ENCODE peak calls at places on chromosomes 4 and X, in eight cellular contexts. One of them, this sample, is unnamed.

GRCh38 chr4:124028172-124028571 is 631.6 kb downstream of the SPRY1 start:
- DNase-seq in caudate nucleus: no peak
- DNase-seq in activated naive CD8-positive, alpha-beta T cell treated with anti-CD3 and anti-CD28 coated beads, Interleukin-2, amount 50 U/mL, for 24 hours: no peak
- DNase-seq in transverse colon: no peak
- DNase-seq in choroid plexus epithelial cell: no peak
- DNase-seq in Panc1: no peak
- DNase-seq in putamen: no peak
- DNase-seq in Caco-2: no peak
- DNase-seq in this sample: peak

GRCh38 chrX:16664059-16664458 is 14.1 kb downstream of the S100G start:
- DNase-seq in caudate nucleus: no peak
- DNase-seq in choroid plexus epithelial cell: peak
- DNase-seq in putamen: no peak
- DNase-seq in activated naive CD8-positive, alpha-beta T cell treated with anti-CD3 and anti-CD28 coated beads, Interleukin-2, amount 50 U/mL, for 24 hours: no peak
- DNase-seq in transverse colon: no peak
- DNase-seq in Caco-2: no peak
- DNase-seq in Panc1: no peak
- DNase-seq in this sample: peak

GRCh38 chr4:113050361-113050760 is 908 bp downstream of the ANK2 start:
- DNase-seq in activated naive CD8-positive, alpha-beta T cell treated with anti-CD3 and anti-CD28 coated beads, Interleukin-2, amount 50 U/mL, for 24 hours: no peak
- DNase-seq in transverse colon: no peak
- DNase-seq in putamen: no peak
- DNase-seq in choroid plexus epithelial cell: no peak
- DNase-seq in Caco-2: no peak
- DNase-seq in Panc1: no peak
- DNase-seq in caudate nucleus: no peak
- DNase-seq in this sample: no peak

GRCh38 chr4:48653217-48654014 is 126.7 kb downstream of the FRYL start:
- DNase-seq in putamen: peak
- DNase-seq in Caco-2: no peak
- DNase-seq in transverse colon: peak
- DNase-seq in choroid plexus epithelial cell: peak
- DNase-seq in caudate nucleus: peak
- DNase-seq in activated naive CD8-positive, alpha-beta T cell treated with anti-CD3 and anti-CD28 coated beads, Interleukin-2, amount 50 U/mL, for 24 hours: peak
- DNase-seq in Panc1: no peak
- DNase-seq in this sample: peak

GRCh38 chr4:185229021-185229818 is 19.8 kb downstream of the SNX25 start:
- DNase-seq in Panc1: no peak
- DNase-seq in activated naive CD8-positive, alpha-beta T cell treated with anti-CD3 and anti-CD28 coated beads, Interleukin-2, amount 50 U/mL, for 24 hours: no peak
- DNase-seq in caudate nucleus: no peak
- DNase-seq in Caco-2: no peak
- DNase-seq in transverse colon: no peak
- DNase-seq in choroid plexus epithelial cell: no peak
- DNase-seq in putamen: no peak
- DNase-seq in this sample: no peak

GRCh38 chrX:84873176-84873575 is 130.5 kb upstream of the APOOL start:
- DNase-seq in Caco-2: no peak
- DNase-seq in putamen: no peak
- DNase-seq in caudate nucleus: no peak
- DNase-seq in transverse colon: no peak
- DNase-seq in Panc1: no peak
- DNase-seq in activated naive CD8-positive, alpha-beta T cell treated with anti-CD3 and anti-CD28 coated beads, Interleukin-2, amount 50 U/mL, for 24 hours: no peak
- DNase-seq in choroid plexus epithelial cell: no peak
- DNase-seq in this sample: no peak

GRCh38 chr4:177986236-177986635 is 544.0 kb upstream of the AGA start:
- DNase-seq in putamen: no peak
- DNase-seq in Caco-2: no peak
- DNase-seq in activated naive CD8-positive, alpha-beta T cell treated with anti-CD3 and anti-CD28 coated beads, Interleukin-2, amount 50 U/mL, for 24 hours: no peak
- DNase-seq in Panc1: no peak
- DNase-seq in choroid plexus epithelial cell: no peak
- DNase-seq in transverse colon: no peak
- DNase-seq in caudate nucleus: no peak
- DNase-seq in this sample: no peak

GRCh38 chr4:85681194-85681803 is 206.3 kb downstream of the ARHGAP24 start:
- DNase-seq in transverse colon: peak
- DNase-seq in Caco-2: no peak
- DNase-seq in putamen: peak
- DNase-seq in choroid plexus epithelial cell: peak
- DNase-seq in Panc1: peak
- DNase-seq in caudate nucleus: no peak
- DNase-seq in activated naive CD8-positive, alpha-beta T cell treated with anti-CD3 and anti-CD28 coated beads, Interleukin-2, amount 50 U/mL, for 24 hours: no peak
- DNase-seq in this sample: peak

GRCh38 chr4:158315706-158316105 is 105.4 kb downstream of the TMEM144 start:
- DNase-seq in putamen: no peak
- DNase-seq in Panc1: no peak
- DNase-seq in choroid plexus epithelial cell: peak
- DNase-seq in Caco-2: no peak
- DNase-seq in caudate nucleus: no peak
- DNase-seq in transverse colon: no peak
- DNase-seq in activated naive CD8-positive, alpha-beta T cell treated with anti-CD3 and anti-CD28 coated beads, Interleukin-2, amount 50 U/mL, for 24 hours: no peak
- DNase-seq in this sample: no peak

GRCh38 chr4:7666011-7666410 is 231.3 kb upstream of the PSAPL1 start:
- DNase-seq in Panc1: no peak
- DNase-seq in putamen: no peak
- DNase-seq in Caco-2: no peak
- DNase-seq in caudate nucleus: no peak
- DNase-seq in activated naive CD8-positive, alpha-beta T cell treated with anti-CD3 and anti-CD28 coated beads, Interleukin-2, amount 50 U/mL, for 24 hours: no peak
- DNase-seq in choroid plexus epithelial cell: no peak
- DNase-seq in transverse colon: no peak
- DNase-seq in this sample: no peak

GRCh38 chrX:105869676-105870075 is 47.3 kb downstream of the NRK start:
- DNase-seq in Caco-2: no peak
- DNase-seq in Panc1: no peak
- DNase-seq in caudate nucleus: no peak
- DNase-seq in putamen: no peak
- DNase-seq in choroid plexus epithelial cell: peak
- DNase-seq in activated naive CD8-positive, alpha-beta T cell treated with anti-CD3 and anti-CD28 coated beads, Interleukin-2, amount 50 U/mL, for 24 hours: no peak
- DNase-seq in transverse colon: no peak
- DNase-seq in this sample: no peak